ENCODE peak calls at places on chromosomes 2 and 18, in four cellular contexts. M is BE2C, W is endodermal cell, V is AG04450. G is an unnamed sample.

GRCh38 chr18:24677011-24677410 is 216.6 kb downstream of the HRH4 start:
- DNase-seq in W (no peak), M (no peak), V (no peak), G (no peak)

GRCh38 chr2:135744761-135745314 is 3.2 kb downstream of the UBXN4 start:
- DNase-seq in W (peak), M (peak), V (no peak), G (no peak)

GRCh38 chr2:174644406-174644805 is 46.8 kb upstream of the WIPF1 start:
- DNase-seq in V (no peak), W (no peak), M (no peak), G (no peak)

GRCh38 chr18:48623468-48624220 is 84.8 kb downstream of the CTIF start:
- DNase-seq in W (no peak), V (peak), M (no peak), G (no peak)

GRCh38 chr18:44136326-44136725 is 544.4 kb upstream of the SETBP1 start:
- DNase-seq in M (no peak), W (no peak), V (no peak), G (no peak)

GRCh38 chr2:170610615-170611014 is 104.5 kb upstream of the SP5 start:
- DNase-seq in W (no peak), V (no peak), M (no peak), G (no peak)

GRCh38 chr2:5725794-5726463 is 33.7 kb downstream of the SOX11 start:
- DNase-seq in V (no peak), W (peak), M (no peak), G (no peak)

GRCh38 chr2:130261970-130262760 is 63.9 kb upstream of the TUBA3E start:
- DNase-seq in W (peak), M (peak), V (no peak), G (no peak)

GRCh38 chr18:76697441-76697901 is 124.9 kb upstream of the ZNF236 start:
- DNase-seq in M (no peak), W (no peak), V (no peak), G (no peak)

GRCh38 chr2:19868705-19869550 is 32.9 kb downstream of the TTC32 start:
- DNase-seq in W (peak), M (peak), V (no peak), G (no peak)

GRCh38 chr2:218290316-218291261 is 1.7 kb downstream of the TMBIM1 start:
- DNase-seq in W (no peak), M (no peak), V (no peak), G (no peak)

GRCh38 chr18:64191069-64191468 is 42.2 kb upstream of the LINC00305 start:
- DNase-seq in W (no peak), M (no peak), V (no peak), G (no peak)

GRCh38 chr18:42706618-42707017 is 408.9 kb downstream of the RIT2 start:
- DNase-seq in V (no peak), W (peak), M (peak), G (no peak)

GRCh38 chr18:62287753-62288668 is 37.1 kb upstream of the TNFRSF11A start:
- DNase-seq in W (no peak), M (no peak), V (no peak), G (no peak)

GRCh38 chr2:219272995-219273394 is 6.2 kb upstream of the DNAJB2 start:
- DNase-seq in M (no peak), V (no peak), W (no peak), G (no peak)

GRCh38 chr2:23363268-23363667 is 21.7 kb upstream of the KLHL29 start:
- DNase-seq in M (no peak), W (no peak), V (no peak), G (no peak)

GRCh38 chr2:30237346-30238142 is 6.2 kb downstream of the LBH start:
- DNase-seq in M (no peak), V (no peak), W (no peak), G (no peak)

GRCh38 chr2:20179755-20180594 is 45.0 kb downstream of the SDC1 start:
- DNase-seq in M (no peak), W (peak), V (no peak), G (no peak)

GRCh38 chr2:13572466-13572865 is 855.7 kb downstream of the TRIB2 start:
- DNase-seq in M (no peak), W (no peak), V (no peak), G (no peak)

GRCh38 chr2:39642054-39642742 is 23.5 kb upstream of the TMEM178A start:
- DNase-seq in M (no peak), V (peak), W (no peak), G (peak)

GRCh38 chr18:49697757-49698595 is 115.4 kb downstream of the ACAA2 start:
- DNase-seq in V (no peak), M (no peak), W (peak), G (no peak)

GRCh38 chr18:7946724-7947377 is 379.7 kb downstream of the PTPRM start:
- DNase-seq in M (no peak), V (peak), W (peak), G (peak)

GRCh38 chr18:62033756-62034155 is 140.9 kb upstream of the RNF152 start:
- DNase-seq in W (no peak), M (no peak), V (no peak), G (no peak)

GRCh38 chr18:68472701-68473295 is 242.1 kb downstream of the TMX3 start:
- DNase-seq in V (no peak), M (no peak), W (no peak), G (no peak)

GRCh38 chr2:134927195-134927594 is 8.6 kb downstream of the CCNT2 start:
- DNase-seq in W (no peak), V (no peak), M (no peak), G (no peak)

GRCh38 chr18:60389314-60389713 is 16.7 kb upstream of the MC4R start:
- DNase-seq in M (no peak), V (no peak), W (no peak), G (no peak)

GRCh38 chr2:2698182-2699116 is 367.4 kb upstream of the MYT1L start:
- DNase-seq in M (peak), W (peak), V (no peak), G (no peak)

DNA sequence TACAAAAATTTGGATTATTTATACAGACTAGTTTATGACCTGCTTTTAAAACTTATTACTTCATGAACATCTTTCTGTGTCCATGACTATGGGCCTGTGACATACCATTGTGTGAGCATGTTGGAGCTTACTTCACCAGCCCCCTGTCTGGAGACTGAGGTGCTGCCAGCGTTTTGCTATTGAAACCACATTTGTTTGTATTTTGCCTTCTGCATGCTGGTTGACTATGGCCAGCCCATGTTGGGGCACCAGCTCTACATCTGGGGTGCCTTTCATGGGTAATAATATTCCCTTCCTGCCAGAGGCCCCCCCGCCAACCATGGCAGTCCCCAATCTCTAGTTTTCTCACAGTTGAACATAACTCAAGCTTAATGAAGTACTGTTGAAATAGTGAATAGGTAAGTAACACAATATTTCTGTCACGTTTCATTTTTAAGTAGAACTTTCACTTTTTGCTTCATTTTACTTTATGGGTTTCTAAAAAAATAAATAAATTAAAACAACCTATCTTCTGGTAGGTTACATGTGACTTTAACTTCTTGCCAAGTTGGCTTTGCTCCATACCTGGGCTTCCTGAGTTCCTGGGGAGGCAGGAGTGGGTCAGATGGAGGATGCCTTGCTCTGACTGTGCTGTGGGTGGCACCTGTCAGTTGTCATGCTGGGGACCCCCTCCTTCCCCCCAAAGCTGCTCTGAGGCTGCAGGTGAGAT is 63.9 kb downstream of the DGKD start:
- DNase-seq in M (no peak), W (no peak), V (no peak), G (no peak)
- H3K4me3 ChIP-seq in M (peak), W (no peak), V (no peak), G (no peak)

DNA sequence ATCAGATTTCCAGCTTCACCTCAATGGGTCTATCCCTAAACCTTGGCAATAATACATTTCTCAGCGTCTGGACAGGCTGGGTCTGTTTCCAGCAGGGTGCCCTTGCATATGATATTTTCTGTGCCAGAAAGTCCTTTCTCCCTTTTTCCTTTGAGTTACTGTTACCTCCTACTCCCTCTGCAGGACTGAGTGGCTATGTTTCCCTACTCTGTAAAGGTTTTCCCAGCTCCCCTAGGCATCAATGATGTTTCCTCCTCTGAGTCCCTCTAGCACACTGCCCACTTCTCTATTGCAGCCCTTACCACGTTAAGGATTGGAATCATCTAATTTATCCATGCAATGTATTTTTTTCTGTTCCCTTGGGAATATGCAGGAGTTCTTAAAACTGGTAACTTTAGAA is 118.3 kb upstream of the REV1 start:
- DNase-seq in V (no peak), W (no peak), M (no peak), G (no peak)
- TF ChIP-seq CTCF in V (peak), W (peak), M (peak), G (no peak)

DNA sequence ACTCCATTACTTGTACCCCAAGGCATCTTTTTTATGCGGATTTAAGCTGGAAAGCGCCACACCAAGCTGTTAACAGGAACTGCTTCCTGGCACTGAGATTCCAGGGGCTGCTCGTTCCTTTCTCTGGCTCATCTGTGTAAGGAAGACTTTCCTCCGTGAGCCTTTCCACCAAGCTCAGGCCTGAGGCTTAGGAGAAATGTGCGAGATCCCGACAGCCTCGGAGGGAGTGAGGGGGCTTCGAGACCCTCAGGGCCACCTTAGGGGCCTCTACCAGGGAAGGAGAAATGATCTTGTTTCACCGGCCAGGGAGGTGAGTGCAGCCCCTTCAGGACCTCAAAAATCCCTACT is 17.1 kb downstream of the B3GNT7 start:
- DNase-seq in M (no peak), V (no peak), W (no peak), G (no peak)
- H3K4me3 ChIP-seq in M (no peak), V (peak), W (no peak), G (peak)

GRCh38 chr2:224039770-224040088 is 643 bp upstream of the SERPINE2 start:
- DNase-seq in W (no peak), V (no peak), M (no peak), G (no peak)
- TF ChIP-seq CTCF in W (no peak), V (no peak), M (no peak), G (no peak)

GRCh38 chr2:158477202-158477601 is 20.4 kb downstream of the PKP4 start:
- DNase-seq in M (no peak), V (no peak), W (no peak), G (no peak)
- H3K4me3 ChIP-seq in M (no peak), V (no peak), W (no peak), G (no peak)

GRCh38 chr2:60818272-60818671 is 62.2 kb downstream of the PAPOLG start:
- DNase-seq in M (no peak), W (no peak), V (no peak), G (no peak)
- TF ChIP-seq CTCF in M (no peak), W (peak), V (no peak), G (peak)

GRCh38 chr2:145593280-145593679 is 1073.4 kb upstream of the ZEB2 start:
- DNase-seq in V (no peak), M (no peak), W (no peak), G (no peak)
- H3K4me3 ChIP-seq in V (no peak), M (no peak), W (no peak), G (no peak)

G was measured in HFF-Myc.